ENCODE peak calls at places on chromosomes 11 and 22, in six cellular contexts. O is H7, F is cardiac fibroblast, B is mucosa of descending colon, V is AG04450, D is fibroblast of the aortic adventitia. I is an unnamed sample.
A peak's percentile ranks its signal among the peaks of the same experiment; 100 is the strongest.

GRCh38 chr11:119365071-119365591 is 16.4 kb downstream of the USP2 start:
- DNase-seq in O (no peak), F (peak; percentile 35), B (no peak), V (no peak), D (no peak), I (no peak)

GRCh38 chr11:130141561-130142341 is 17.8 kb upstream of the ST14 start:
- DNase-seq in O (no peak), F (no peak), B (no peak), V (no peak), D (peak; percentile 86), I (no peak)

GRCh38 chr11:129625930-129626329 is 189.7 kb upstream of the TMEM45B start:
- DNase-seq in O (no peak), F (no peak), B (no peak), V (no peak), D (no peak), I (no peak)

GRCh38 chr22:27129266-27129665 is 471.9 kb downstream of the MIAT start:
- DNase-seq in O (no peak), F (peak; percentile 96), B (no peak), V (no peak), D (peak; percentile 64), I (peak; percentile 84)

GRCh38 chr11:108592591-108593213 is 866 bp downstream of the EXPH5 start:
- DNase-seq in O (no peak), F (no peak), B (peak; percentile 75), V (no peak), D (no peak), I (no peak)

GRCh38 chr22:32202539-32203180 is 2.2 kb downstream of the RFPL2 start:
- DNase-seq in O (peak; percentile 79), F (peak; percentile 46), B (peak; percentile 74), V (no peak), D (peak; percentile 15), I (peak; percentile 15)

GRCh38 chr22:27252282-27253049 is 549.1 kb downstream of the MN1 start:
- DNase-seq in O (no peak), F (peak; percentile 96), B (no peak), V (peak; percentile 23), D (peak; percentile 93), I (peak; percentile 87)

GRCh38 chr22:39314251-39314971 is 5.0 kb downstream of the RPL3 start:
- DNase-seq in O (peak; percentile 52), F (no peak), B (no peak), V (no peak), D (no peak), I (no peak)

GRCh38 chr11:23956586-23956985 is 540.3 kb upstream of the LUZP2 start:
- DNase-seq in O (no peak), F (peak; percentile 19), B (no peak), V (no peak), D (no peak), I (no peak)

GRCh38 chr11:9616858-9617257 is 43.4 kb downstream of the WEE1 start:
- DNase-seq in O (no peak), F (peak; percentile 35), B (no peak), V (no peak), D (peak; percentile 59), I (no peak)

GRCh38 chr11:12629601-12630313 is 44.5 kb upstream of the TEAD1 start:
- DNase-seq in O (no peak), F (peak; percentile 79), B (no peak), V (no peak), D (peak; percentile 73), I (peak; percentile 75)

GRCh38 chr11:14519692-14520085 is 497 bp downstream of the PSMA1 start:
- DNase-seq in O (no peak), F (peak; percentile 57), B (no peak), V (no peak), D (no peak), I (no peak)

GRCh38 chr11:14522245-14522644 is 2.1 kb upstream of the PSMA1 start:
- DNase-seq in O (no peak), F (no peak), B (no peak), V (no peak), D (no peak), I (no peak)

GRCh38 chr11:14522801-14523200 is 2.6 kb upstream of the PSMA1 start:
- DNase-seq in O (no peak), F (no peak), B (no peak), V (no peak), D (no peak), I (no peak)

GRCh38 chr11:14520086-14520901 is at the start of gene PSMA1:
- DNase-seq in O (peak; percentile 92), F (peak; percentile 97), B (peak; percentile 96), V (peak; percentile 76), D (peak; percentile 93), I (peak; percentile 97)

GRCh38 chr11:14520902-14521151 is 641 bp upstream of the PSMA1 start:
- DNase-seq in O (no peak), F (no peak), B (no peak), V (no peak), D (no peak), I (no peak)
- H3K4me3 ChIP-seq in O (peak overlapping the region; percentile 57), F (peak overlapping the region; percentile 91), B (no peak overlapping the region), V (peak overlapping the region; percentile 73), D (peak overlapping the region; percentile 68), I (peak overlapping the region; percentile 91)

GRCh38 chr11:14425621-14426020 is 66.6 kb upstream of the RRAS2 start:
- DNase-seq in O (no peak), F (no peak), B (no peak), V (no peak), D (no peak), I (no peak)

GRCh38 chr11:14422052-14422813 is 63.2 kb upstream of the RRAS2 start:
- DNase-seq in O (peak; percentile 54), F (peak; percentile 99), B (peak; percentile 67), V (peak; percentile 100), D (peak; percentile 100), I (peak; percentile 96)

GRCh38 chr11:14422814-14423182 is 63.8 kb upstream of the RRAS2 start:
- DNase-seq in O (peak; percentile 35), F (no peak), B (no peak), V (no peak), D (no peak), I (no peak)

GRCh38 chr11:14423633-14424032 is 64.7 kb upstream of the RRAS2 start:
- DNase-seq in O (no peak), F (peak; percentile 73), B (no peak), V (no peak), D (peak; percentile 64), I (peak; percentile 66)

DNA sequence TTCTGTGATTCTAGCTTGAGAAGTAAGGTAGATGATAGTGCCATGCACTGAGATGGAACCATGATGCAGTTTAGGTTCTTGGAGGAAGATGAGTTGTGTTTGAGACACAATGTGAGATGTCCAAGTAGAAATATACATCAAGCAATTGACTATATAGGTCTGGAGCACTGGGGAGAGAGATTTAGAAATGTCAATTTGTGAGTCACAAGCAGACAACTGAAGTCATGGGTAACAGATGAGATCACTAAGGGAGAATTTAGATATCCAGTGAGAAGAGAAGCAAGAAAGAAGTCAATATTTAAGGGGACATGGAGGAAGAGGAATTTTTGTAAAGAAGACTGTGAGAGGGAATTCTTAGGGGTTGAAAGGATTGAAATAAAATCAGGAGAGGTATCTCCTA is 65.1 kb upstream of the RRAS2 start:
- DNase-seq in O (no peak), F (peak; percentile 83), B (no peak), V (no peak), D (peak; percentile 41), I (peak; percentile 45)
- H3K4me3 ChIP-seq in O (no peak overlapping the region), F (no peak overlapping the region), B (no peak overlapping the region), V (no peak overlapping the region), D (no peak overlapping the region), I (no peak overlapping the region)

DNA sequence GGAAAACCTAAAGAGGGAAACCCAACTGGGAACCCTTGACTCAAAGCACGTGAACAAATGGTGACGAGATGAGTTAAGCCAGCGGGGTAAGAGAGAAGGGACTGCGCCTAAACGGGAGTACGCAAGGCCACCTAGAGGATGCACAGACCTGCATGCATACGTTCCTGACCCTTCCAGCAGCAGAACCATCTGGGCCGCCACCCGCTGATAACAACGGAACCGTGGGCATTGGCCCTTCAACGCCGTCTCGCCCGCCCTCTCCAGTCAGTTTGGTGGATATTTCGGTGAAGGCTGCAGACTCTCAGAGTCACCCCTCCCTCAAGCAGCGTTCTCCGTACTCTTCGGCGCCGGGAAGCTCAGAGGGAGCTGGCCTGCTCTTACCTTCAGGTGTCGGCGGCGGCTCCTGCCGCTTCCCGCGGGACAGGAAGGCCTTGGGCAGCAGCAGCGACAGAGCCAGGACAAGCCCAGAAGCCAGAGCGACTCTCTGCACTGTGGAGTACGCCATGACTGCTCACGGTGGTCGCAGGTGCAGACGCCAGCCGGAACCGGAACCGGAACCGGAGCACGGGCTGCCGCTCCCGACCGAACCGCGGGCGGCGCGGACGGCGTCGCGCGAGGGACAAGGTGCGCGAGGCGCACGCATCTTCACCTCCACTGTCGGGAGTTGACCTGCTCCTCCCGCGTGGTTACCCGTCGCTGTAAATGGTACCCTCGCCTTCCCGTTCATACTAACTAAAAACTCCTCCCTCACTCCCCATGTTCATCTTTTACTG is at the start of gene RIC3:
- DNase-seq in O (peak; percentile 64), F (no peak), B (peak; percentile 32), V (no peak), D (no peak), I (no peak)
- H3K4me3 ChIP-seq in O (peak within 1 kb of the TSS; percentile 84), F (no peak within 1 kb of the TSS), B (no peak within 1 kb of the TSS), V (no peak within 1 kb of the TSS), D (no peak within 1 kb of the TSS), I (no peak within 1 kb of the TSS)

GRCh38 chr11:2140411-2141400 is 1.5 kb upstream of the IGF2 start:
- DNase-seq in O (peak; percentile 87), F (no peak), B (no peak), V (no peak), D (no peak), I (no peak)

GRCh38 chr11:2143652-2144548 is 4.7 kb upstream of the IGF2 start:
- DNase-seq in O (peak; percentile 88), F (peak; percentile 30), B (no peak), V (no peak), D (no peak), I (no peak)

GRCh38 chr11:2142300-2142759 is 3.1 kb upstream of the IGF2 start:
- DNase-seq in O (no peak), F (peak; percentile 72), B (no peak), V (no peak), D (peak; percentile 47), I (peak; percentile 56)

GRCh38 chr11:2144549-2145220 is 5.5 kb upstream of the IGF2 start:
- DNase-seq in O (no peak), F (no peak), B (no peak), V (no peak), D (no peak), I (no peak)

GRCh38 chr11:2142762-2143202 is 3.6 kb upstream of the IGF2 start:
- DNase-seq in O (no peak), F (peak; percentile 79), B (no peak), V (no peak), D (peak; percentile 15), I (peak; percentile 32)
- H3K4me3 ChIP-seq in O (no peak overlapping the region), F (no peak overlapping the region), B (no peak overlapping the region), V (no peak overlapping the region), D (no peak overlapping the region), I (no peak overlapping the region)

DNA sequence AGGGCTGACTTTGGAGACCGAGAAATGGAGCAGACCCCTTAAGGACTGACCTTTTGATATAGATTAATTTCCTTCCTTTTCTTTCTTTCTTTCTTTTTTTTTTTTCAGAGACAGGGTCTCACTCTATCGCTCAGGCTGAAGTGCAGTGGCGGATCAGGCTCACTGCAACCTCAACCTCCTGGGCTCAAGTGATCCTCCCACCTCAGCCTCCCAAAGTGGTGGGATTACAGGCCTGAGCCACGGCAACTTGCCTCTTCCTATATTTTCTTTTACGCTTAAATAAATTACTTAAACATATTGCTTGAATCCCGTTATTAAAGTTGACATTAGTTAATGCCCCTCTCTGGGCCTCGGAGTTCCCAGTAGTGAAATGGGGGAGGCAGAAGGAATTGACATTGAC is 350 bp upstream of the KCTD14 start:
- DNase-seq in O (no peak), F (no peak), B (no peak), V (no peak), D (no peak), I (no peak)
- H3K4me3 ChIP-seq in O (peak overlapping the region; percentile 78), F (peak overlapping the region; percentile 57), B (no peak overlapping the region), V (peak overlapping the region; percentile 58), D (no peak overlapping the region), I (peak overlapping the region; percentile 58)

GRCh38 chr11:64925536-64926449 is 1.3 kb downstream of the PPP2R5B start:
- DNase-seq in O (peak; percentile 71), F (no peak), B (no peak), V (no peak), D (no peak), I (no peak)
- H3K4me3 ChIP-seq in O (no peak overlapping the region), F (peak overlapping the region; percentile 93), B (no peak overlapping the region), V (peak overlapping the region; percentile 84), D (peak overlapping the region; percentile 84), I (peak overlapping the region; percentile 72)